ENCODE peak calls at places on chromosomes 6 and 20, in seven cellular contexts. One of them, this sample, is unnamed.

GRCh38 chr6:169345198-169345597 is 91.6 kb upstream of the THBS2 start:
- DNase-seq in right cardiac atrium: no peak
- DNase-seq in left lung: no peak
- DNase-seq in endodermal cell: no peak
- DNase-seq in small intestine: peak
- DNase-seq in endothelial cell of umbilical vein: no peak
- DNase-seq in pancreas: no peak
- DNase-seq in this sample: no peak

GRCh38 chr20:63057133-63058117 is 50.7 kb upstream of the BHLHE23 start:
- DNase-seq in endothelial cell of umbilical vein: no peak
- DNase-seq in endodermal cell: no peak
- DNase-seq in pancreas: no peak
- DNase-seq in small intestine: peak
- DNase-seq in right cardiac atrium: no peak
- DNase-seq in left lung: no peak
- DNase-seq in this sample: no peak

GRCh38 chr20:17431621-17432364 is 99.4 kb downstream of the BFSP1 start:
- DNase-seq in right cardiac atrium: peak
- DNase-seq in endodermal cell: peak
- DNase-seq in pancreas: peak
- DNase-seq in small intestine: peak
- DNase-seq in left lung: no peak
- DNase-seq in endothelial cell of umbilical vein: peak
- DNase-seq in this sample: peak

GRCh38 chr6:133701633-133702331 is 187.1 kb upstream of the TCF21 start:
- DNase-seq in endodermal cell: no peak
- DNase-seq in small intestine: peak
- DNase-seq in left lung: no peak
- DNase-seq in endothelial cell of umbilical vein: no peak
- DNase-seq in right cardiac atrium: peak
- DNase-seq in pancreas: no peak
- DNase-seq in this sample: no peak

GRCh38 chr6:56019973-56020372 is 144.6 kb upstream of the BMP5 start:
- DNase-seq in right cardiac atrium: no peak
- DNase-seq in endodermal cell: no peak
- DNase-seq in small intestine: no peak
- DNase-seq in endothelial cell of umbilical vein: no peak
- DNase-seq in pancreas: no peak
- DNase-seq in left lung: no peak
- DNase-seq in this sample: no peak

GRCh38 chr6:110250838-110251237 is 70.6 kb downstream of the CDC40 start:
- DNase-seq in endothelial cell of umbilical vein: no peak
- DNase-seq in endodermal cell: peak
- DNase-seq in small intestine: no peak
- DNase-seq in right cardiac atrium: no peak
- DNase-seq in pancreas: no peak
- DNase-seq in left lung: no peak
- DNase-seq in this sample: no peak

GRCh38 chr20:35433337-35433736 is 4.7 kb downstream of the GDF5 start:
- DNase-seq in right cardiac atrium: no peak
- DNase-seq in endothelial cell of umbilical vein: no peak
- DNase-seq in small intestine: no peak
- DNase-seq in left lung: no peak
- DNase-seq in pancreas: no peak
- DNase-seq in endodermal cell: no peak
- DNase-seq in this sample: no peak

GRCh38 chr6:81480139-81480538 is 272.3 kb downstream of the TENT5A start:
- DNase-seq in endodermal cell: no peak
- DNase-seq in small intestine: no peak
- DNase-seq in right cardiac atrium: no peak
- DNase-seq in pancreas: no peak
- DNase-seq in endothelial cell of umbilical vein: no peak
- DNase-seq in left lung: no peak
- DNase-seq in this sample: no peak

GRCh38 chr20:50144362-50144761 is 9.2 kb downstream of the PEDS1 start:
- DNase-seq in right cardiac atrium: no peak
- DNase-seq in left lung: peak
- DNase-seq in endodermal cell: no peak
- DNase-seq in pancreas: no peak
- DNase-seq in endothelial cell of umbilical vein: peak
- DNase-seq in small intestine: no peak
- DNase-seq in this sample: no peak

GRCh38 chr20:43560974-43561373 is 2.1 kb downstream of the SGK2 start:
- DNase-seq in small intestine: no peak
- DNase-seq in endodermal cell: no peak
- DNase-seq in left lung: no peak
- DNase-seq in pancreas: no peak
- DNase-seq in right cardiac atrium: no peak
- DNase-seq in endothelial cell of umbilical vein: no peak
- DNase-seq in this sample: no peak

GRCh38 chr6:162264581-162264980 is 463.0 kb downstream of the PRKN start:
- DNase-seq in right cardiac atrium: no peak
- DNase-seq in pancreas: no peak
- DNase-seq in left lung: no peak
- DNase-seq in endodermal cell: no peak
- DNase-seq in small intestine: no peak
- DNase-seq in endothelial cell of umbilical vein: no peak
- DNase-seq in this sample: no peak

GRCh38 chr6:131758920-131759319 is 48.1 kb upstream of the CTAGE9 start:
- DNase-seq in endodermal cell: no peak
- DNase-seq in pancreas: no peak
- DNase-seq in left lung: no peak
- DNase-seq in endothelial cell of umbilical vein: no peak
- DNase-seq in small intestine: no peak
- DNase-seq in right cardiac atrium: no peak
- DNase-seq in this sample: no peak

GRCh38 chr20:11143481-11143880 is 469.7 kb upstream of the JAG1 start:
- DNase-seq in endodermal cell: no peak
- DNase-seq in left lung: no peak
- DNase-seq in right cardiac atrium: no peak
- DNase-seq in small intestine: no peak
- DNase-seq in endothelial cell of umbilical vein: no peak
- DNase-seq in pancreas: no peak
- DNase-seq in this sample: no peak

GRCh38 chr6:146886587-146887446 is 288.0 kb downstream of the ADGB start:
- DNase-seq in endodermal cell: no peak
- DNase-seq in small intestine: no peak
- DNase-seq in pancreas: no peak
- DNase-seq in left lung: no peak
- DNase-seq in right cardiac atrium: no peak
- DNase-seq in endothelial cell of umbilical vein: no peak
- DNase-seq in this sample: no peak

GRCh38 chr6:110217255-110217654 is 37.0 kb downstream of the CDC40 start:
- DNase-seq in small intestine: no peak
- DNase-seq in endodermal cell: peak
- DNase-seq in left lung: no peak
- DNase-seq in right cardiac atrium: no peak
- DNase-seq in endothelial cell of umbilical vein: no peak
- DNase-seq in pancreas: no peak
- DNase-seq in this sample: no peak

GRCh38 chr6:134145786-134146185 is 93.4 kb upstream of the SLC2A12 start:
- DNase-seq in pancreas: no peak
- DNase-seq in small intestine: no peak
- DNase-seq in right cardiac atrium: no peak
- DNase-seq in endodermal cell: no peak
- DNase-seq in left lung: no peak
- DNase-seq in endothelial cell of umbilical vein: no peak
- DNase-seq in this sample: no peak

GRCh38 chr20:688809-689208 is 13.2 kb upstream of the SCRT2 start:
- DNase-seq in right cardiac atrium: no peak
- DNase-seq in small intestine: no peak
- DNase-seq in endothelial cell of umbilical vein: no peak
- DNase-seq in endodermal cell: peak
- DNase-seq in left lung: no peak
- DNase-seq in pancreas: no peak
- DNase-seq in this sample: no peak

DNA sequence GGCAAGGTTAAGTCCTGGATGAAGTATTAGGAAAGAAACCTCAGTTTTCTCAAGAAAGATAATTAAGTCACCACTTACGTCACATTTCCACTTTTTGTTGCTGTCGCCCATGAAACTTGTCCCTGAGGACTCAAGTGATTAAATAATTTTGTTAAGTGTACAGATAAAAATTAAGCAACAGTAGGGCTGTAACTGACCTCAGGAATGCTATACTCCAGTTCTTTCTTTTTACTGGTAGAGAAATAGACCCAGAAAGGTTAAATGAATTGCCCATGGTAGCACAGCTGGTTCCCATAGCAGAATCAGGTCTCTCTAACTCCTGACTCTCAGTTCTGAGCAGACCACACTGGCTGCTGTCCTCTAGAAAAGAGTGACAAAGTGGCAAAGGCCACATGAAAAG is 54.5 kb downstream of the CLIC5 start:
- DNase-seq in endodermal cell: no peak
- DNase-seq in right cardiac atrium: no peak
- DNase-seq in small intestine: no peak
- DNase-seq in endothelial cell of umbilical vein: no peak
- DNase-seq in pancreas: no peak
- DNase-seq in left lung: no peak
- DNase-seq in this sample: no peak
- H3K27ac ChIP-seq in endodermal cell: no peak
- H3K27ac ChIP-seq in right cardiac atrium: no peak
- H3K27ac ChIP-seq in small intestine: no peak
- H3K27ac ChIP-seq in endothelial cell of umbilical vein: no peak
- H3K27ac ChIP-seq in pancreas: no peak
- H3K27ac ChIP-seq in left lung: no peak
- H3K27ac ChIP-seq in this sample: no peak

GRCh38 chr6:25193865-25194679 is 85.1 kb upstream of the CARMIL1 start:
- DNase-seq in left lung: peak
- DNase-seq in small intestine: no peak
- DNase-seq in pancreas: no peak
- DNase-seq in right cardiac atrium: no peak
- DNase-seq in endodermal cell: no peak
- DNase-seq in endothelial cell of umbilical vein: no peak
- DNase-seq in this sample: no peak
- H3K4me3 ChIP-seq in left lung: no peak
- H3K4me3 ChIP-seq in small intestine: no peak
- H3K4me3 ChIP-seq in pancreas: no peak
- H3K4me3 ChIP-seq in right cardiac atrium: no peak
- H3K4me3 ChIP-seq in endodermal cell: no peak
- H3K4me3 ChIP-seq in endothelial cell of umbilical vein: peak
- H3K4me3 ChIP-seq in this sample: no peak

DNA sequence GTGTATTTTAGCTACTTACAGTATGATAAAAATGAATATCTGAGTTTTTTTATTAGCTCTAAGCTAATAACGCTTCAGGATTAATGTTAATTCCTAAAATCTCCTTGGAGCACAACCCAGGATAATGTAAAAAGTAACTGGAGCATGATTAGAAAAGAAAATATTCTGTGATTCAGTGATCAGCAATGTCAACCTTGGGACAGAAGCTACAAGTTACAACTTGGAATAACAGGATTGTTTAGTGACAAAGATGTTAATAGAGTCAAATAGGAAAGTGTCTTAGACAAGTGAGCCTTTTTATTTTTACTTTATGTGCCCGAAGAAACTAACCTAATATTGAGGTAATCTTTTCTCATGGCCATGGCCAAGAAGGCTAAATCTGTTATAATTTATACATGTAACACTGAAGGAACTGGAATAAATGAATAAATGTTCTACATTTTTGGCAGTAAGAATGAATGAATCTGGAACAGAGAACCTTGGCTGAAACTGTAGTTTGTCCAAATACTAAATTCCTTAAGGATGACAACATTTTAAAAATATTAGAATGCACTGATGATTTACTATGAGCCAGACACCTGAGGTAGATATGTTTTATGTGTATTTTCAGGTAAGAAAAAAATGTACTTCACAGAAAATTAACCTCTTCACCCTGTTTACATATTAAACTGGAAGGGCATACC is 994.0 kb downstream of the GRIK2 start:
- DNase-seq in pancreas: no peak
- DNase-seq in endothelial cell of umbilical vein: no peak
- DNase-seq in right cardiac atrium: no peak
- DNase-seq in endodermal cell: no peak
- DNase-seq in left lung: no peak
- DNase-seq in small intestine: no peak
- DNase-seq in this sample: no peak
- H3K27ac ChIP-seq in pancreas: no peak
- H3K27ac ChIP-seq in endothelial cell of umbilical vein: no peak
- H3K27ac ChIP-seq in right cardiac atrium: no peak
- H3K27ac ChIP-seq in endodermal cell: no peak
- H3K27ac ChIP-seq in left lung: no peak
- H3K27ac ChIP-seq in small intestine: no peak
- H3K27ac ChIP-seq in this sample: no peak

GRCh38 chr6:36890264-36890663 is 4.5 kb downstream of the C6orf89 start:
- DNase-seq in small intestine: no peak
- DNase-seq in endothelial cell of umbilical vein: no peak
- DNase-seq in pancreas: no peak
- DNase-seq in endodermal cell: no peak
- DNase-seq in left lung: no peak
- DNase-seq in right cardiac atrium: no peak
- DNase-seq in this sample: no peak

GRCh38 chr6:36888654-36889481 is 3.1 kb downstream of the C6orf89 start:
- DNase-seq in pancreas: no peak
- DNase-seq in right cardiac atrium: no peak
- DNase-seq in small intestine: no peak
- DNase-seq in endodermal cell: no peak
- DNase-seq in left lung: no peak
- DNase-seq in endothelial cell of umbilical vein: no peak
- DNase-seq in this sample: no peak

GRCh38 chr6:36885461-36886401 is at the start of gene C6orf89:
- DNase-seq in small intestine: peak
- DNase-seq in left lung: peak
- DNase-seq in pancreas: peak
- DNase-seq in right cardiac atrium: peak
- DNase-seq in endodermal cell: peak
- DNase-seq in endothelial cell of umbilical vein: peak
- DNase-seq in this sample: peak

GRCh38 chr6:36886948-36887347 is 1.2 kb downstream of the C6orf89 start:
- DNase-seq in endodermal cell: no peak
- DNase-seq in left lung: no peak
- DNase-seq in small intestine: no peak
- DNase-seq in right cardiac atrium: no peak
- DNase-seq in endothelial cell of umbilical vein: no peak
- DNase-seq in pancreas: no peak
- DNase-seq in this sample: no peak

DNA sequence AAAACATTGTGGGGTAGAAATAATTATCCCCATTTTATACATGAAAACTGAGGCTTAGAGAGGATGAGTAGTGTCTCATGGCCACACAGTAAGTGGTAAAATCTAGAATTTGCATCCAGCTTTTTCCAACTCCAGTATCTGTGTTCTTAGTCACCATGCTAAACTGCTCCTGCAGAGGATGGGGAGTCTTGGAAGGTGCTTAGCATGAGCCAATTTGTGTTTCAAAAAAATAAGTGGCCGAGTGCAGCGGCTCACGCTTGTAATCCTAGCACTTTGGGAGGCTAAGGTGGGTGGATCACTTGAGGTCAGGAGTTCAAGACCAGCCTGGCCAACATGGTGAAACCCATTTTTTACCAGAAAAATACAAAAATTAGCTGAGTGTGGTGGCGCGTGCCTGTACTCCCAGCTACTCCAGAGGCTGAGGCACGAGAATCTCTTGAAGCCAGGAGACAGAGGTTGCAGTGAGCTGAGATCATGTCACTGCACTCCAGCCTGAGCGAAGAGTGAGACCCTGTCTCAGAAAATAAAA is 2.4 kb downstream of the C6orf89 start:
- DNase-seq in small intestine: no peak
- DNase-seq in right cardiac atrium: no peak
- DNase-seq in endothelial cell of umbilical vein: no peak
- DNase-seq in endodermal cell: no peak
- DNase-seq in pancreas: no peak
- DNase-seq in left lung: no peak
- DNase-seq in this sample: no peak
- H3K4me3 ChIP-seq in small intestine: no peak
- H3K4me3 ChIP-seq in right cardiac atrium: no peak
- H3K4me3 ChIP-seq in endothelial cell of umbilical vein: no peak
- H3K4me3 ChIP-seq in endodermal cell: no peak
- H3K4me3 ChIP-seq in pancreas: no peak
- H3K4me3 ChIP-seq in left lung: no peak
- H3K4me3 ChIP-seq in this sample: no peak